ENCODE peak calls at places on chromosomes 13 and 19, in four cellular contexts. Q is HepG2, M is K562, Z is GM12878. R is an unnamed sample.
A peak's percentile ranks its signal among the peaks of the same experiment; 100 is the strongest.

GRCh38 chr19:19774354-19775033 is 41.6 kb upstream of the ZNF14 start:
- DNase-seq in Q (no peak), M (no peak), Z (no peak), R (no peak)

GRCh38 chr13:75421133-75421532 is 60.8 kb downstream of the TBC1D4 start:
- DNase-seq in Q (no peak), M (no peak), Z (no peak), R (no peak)

GRCh38 chr13:80962855-80963254 is 621.9 kb upstream of the SPRY2 start:
- DNase-seq in Q (no peak), M (no peak), Z (no peak), R (no peak)

GRCh38 chr13:109630281-109630680 is 156.1 kb downstream of the IRS2 start:
- DNase-seq in Q (no peak), M (no peak), Z (no peak), R (no peak)

GRCh38 chr19:11064831-11065303 is 24.4 kb upstream of the LDLR start:
- DNase-seq in Q (no peak), M (peak; percentile 56), Z (no peak), R (peak; percentile 36)

GRCh38 chr13:30453727-30454126 is 12.0 kb downstream of the HMGB1 start:
- DNase-seq in Q (no peak), M (no peak), Z (no peak), R (no peak)

GRCh38 chr13:102405499-102406079 is 3.7 kb upstream of the FGF14 start:
- DNase-seq in Q (no peak), M (no peak), Z (no peak), R (peak; percentile 24)

GRCh38 chr13:91278888-91279287 is 68.6 kb upstream of the MIR17HG start:
- DNase-seq in Q (no peak), M (no peak), Z (no peak), R (no peak)

GRCh38 chr13:109842521-109842920 is 56.1 kb upstream of the IRS2 start:
- DNase-seq in Q (no peak), M (no peak), Z (no peak), R (no peak)

GRCh38 chr13:27797228-27797624 is 4.9 kb downstream of the GSX1 start:
- DNase-seq in Q (no peak), M (no peak), Z (no peak), R (peak; percentile 78)

GRCh38 chr19:18340990-18341868 is 831 bp downstream of the PGPEP1 start:
- DNase-seq in Q (peak; percentile 52), M (peak; percentile 84), Z (no peak), R (peak; percentile 55)

GRCh38 chr19:19540707-19541515 is 2.8 kb downstream of the CILP2 start:
- DNase-seq in Q (no peak), M (peak; percentile 94), Z (no peak), R (peak; percentile 98)

GRCh38 chr19:13164370-13165090 is 14.3 kb downstream of the IER2 start:
- DNase-seq in Q (peak; percentile 89), M (peak; percentile 23), Z (no peak), R (peak; percentile 91)

GRCh38 chr19:13623686-13624405 is 117.6 kb upstream of the CACNA1A start:
- DNase-seq in Q (no peak), M (no peak), Z (no peak), R (peak; percentile 14)

GRCh38 chr13:79270859-79271258 is 135.2 kb downstream of the RBM26 start:
- DNase-seq in Q (no peak), M (no peak), Z (no peak), R (no peak)

GRCh38 chr13:30364876-30365275 is 57.4 kb upstream of the UBE2L5 start:
- DNase-seq in Q (no peak), M (no peak), Z (no peak), R (no peak)

GRCh38 chr13:65656740-65657329 is 1573.3 kb downstream of the PCDH9 start:
- DNase-seq in Q (no peak), M (no peak), Z (no peak), R (no peak)

GRCh38 chr13:44172411-44172810 is 201.2 kb upstream of the SERP2 start:
- DNase-seq in Q (no peak), M (no peak), Z (no peak), R (no peak)

GRCh38 chr13:97120976-97121375 is 101.2 kb upstream of the MBNL2 start:
- DNase-seq in Q (no peak), M (no peak), Z (no peak), R (no peak)

GRCh38 chr19:14149509-14149994 is 13.2 kb upstream of the ASF1B start:
- DNase-seq in Q (no peak), M (no peak), Z (no peak), R (no peak)

GRCh38 chr19:3404324-3405260 is 38.2 kb downstream of the NFIC start:
- DNase-seq in Q (no peak), M (no peak), Z (no peak), R (no peak)

GRCh38 chr19:28456264-28456663 is 756.7 kb downstream of the UQCRFS1 start:
- DNase-seq in Q (no peak), M (no peak), Z (no peak), R (peak; percentile 16)

GRCh38 chr13:105972306-105972721 is 563.1 kb downstream of the EFNB2 start:
- DNase-seq in Q (no peak), M (no peak), Z (no peak), R (no peak)

GRCh38 chr13:26342898-26343297 is 89.0 kb downstream of the CDK8 start:
- DNase-seq in Q (no peak), M (no peak), Z (no peak), R (no peak)

GRCh38 chr19:4597278-4597974 is 37.9 kb upstream of the SEMA6B start:
- DNase-seq in Q (no peak), M (no peak), Z (no peak), R (peak; percentile 86)

GRCh38 chr19:14107581-14108461 is 9.7 kb downstream of the PRKACA start:
- DNase-seq in Q (no peak), M (no peak), Z (no peak), R (no peak)

GRCh38 chr13:45325806-45326205 is 15.2 kb downstream of the TPT1 start:
- DNase-seq in Q (peak; percentile 62), M (no peak), Z (no peak), R (no peak)

GRCh38 chr13:97285221-97285955 is 63.3 kb downstream of the MBNL2 start:
- DNase-seq in Q (no peak), M (no peak), Z (no peak), R (no peak)

DNA sequence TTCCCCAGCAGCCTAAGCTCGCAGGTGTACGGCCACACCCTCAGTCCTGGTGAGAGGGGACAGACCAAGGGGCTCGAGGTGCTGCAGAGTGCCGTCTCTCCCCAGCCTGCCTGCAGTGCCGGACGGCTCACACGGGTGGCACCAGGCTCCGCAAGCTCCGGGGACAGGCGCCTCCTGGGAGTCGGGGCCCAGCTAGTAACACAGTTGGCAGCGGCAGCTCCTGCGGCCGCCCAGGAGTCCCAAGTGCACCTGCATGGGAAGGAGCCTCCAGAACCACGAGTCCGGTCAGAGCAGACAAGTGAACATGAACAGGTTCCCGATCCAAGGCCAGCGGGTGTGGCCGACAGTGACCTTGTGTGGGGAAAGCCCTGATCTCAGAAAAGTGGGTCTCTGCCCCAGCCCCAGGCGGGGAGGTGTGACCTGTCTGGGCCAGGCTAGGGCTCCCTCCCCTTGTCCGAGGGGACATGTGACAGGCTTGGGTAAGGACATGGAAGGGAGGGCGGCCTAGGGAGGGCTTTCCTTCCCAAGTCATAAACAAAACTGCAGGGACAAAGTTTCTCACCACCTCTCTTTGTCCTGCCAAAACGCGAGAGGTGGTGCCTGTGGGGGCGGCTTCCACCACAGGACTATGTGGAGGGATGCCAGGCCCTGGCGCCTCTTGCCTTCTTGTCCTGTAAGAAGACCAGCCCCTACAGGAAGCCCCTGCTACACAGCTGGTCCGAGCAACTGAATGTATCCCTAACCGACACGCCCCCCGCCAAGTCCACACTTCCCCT is 46.5 kb downstream of the MLLT1 start:
- DNase-seq in Q (no peak), M (no peak), Z (no peak), R (no peak)
- TF ChIP-seq TCF7 in Q (no peak), M (no peak), Z (no peak), R (no peak)

DNA sequence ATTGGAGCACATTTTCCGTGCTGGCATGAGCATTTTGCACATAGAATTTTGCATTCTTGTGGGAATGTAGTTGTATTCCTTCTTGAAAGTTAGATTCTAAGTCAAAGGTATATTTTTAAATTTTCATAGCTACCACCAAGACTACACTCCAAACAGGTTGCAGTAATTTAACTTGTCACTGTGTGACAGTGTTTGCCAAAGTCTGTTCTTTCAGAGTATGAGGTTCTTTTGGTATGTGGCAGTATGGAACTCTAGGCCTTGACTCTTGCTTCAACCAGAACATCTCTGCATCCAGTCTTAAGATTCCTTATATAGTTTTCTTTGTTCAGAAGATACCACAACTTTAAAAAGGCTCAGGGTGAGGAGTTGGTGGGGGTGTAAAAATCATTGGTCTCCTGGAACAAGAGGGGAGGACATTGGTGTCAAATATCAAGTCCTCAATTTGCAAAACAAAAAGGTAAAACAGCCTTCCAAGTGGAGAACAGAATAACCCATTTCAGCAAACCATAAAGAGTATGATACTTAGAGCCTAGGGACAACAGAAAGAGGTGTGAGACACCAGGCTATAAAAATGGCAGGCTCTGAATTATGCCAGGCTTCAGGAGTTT is 21.0 kb upstream of the CCDC97 start:
- DNase-seq in Q (no peak), M (no peak), Z (no peak), R (no peak)
- TF ChIP-seq CTCF in Q (no peak), M (no peak), Z (no peak), R (no peak)

GRCh38 chr19:40783711-40784110 is 5.7 kb downstream of the RAB4B start:
- DNase-seq in Q (no peak), M (no peak), Z (no peak), R (no peak)
- TF ChIP-seq TCF7 in Q (no peak), M (no peak), Z (no peak), R (no peak)

GRCh38 chr19:2171349-2172145 is 7.8 kb downstream of the DOT1L start:
- DNase-seq in Q (peak; percentile 76), M (peak; percentile 51), Z (peak; percentile 90), R (peak; percentile 49)
- TF ChIP-seq CTCF in Q (peak; percentile 90), M (no peak), Z (peak; percentile 73), R (no peak)

DNA sequence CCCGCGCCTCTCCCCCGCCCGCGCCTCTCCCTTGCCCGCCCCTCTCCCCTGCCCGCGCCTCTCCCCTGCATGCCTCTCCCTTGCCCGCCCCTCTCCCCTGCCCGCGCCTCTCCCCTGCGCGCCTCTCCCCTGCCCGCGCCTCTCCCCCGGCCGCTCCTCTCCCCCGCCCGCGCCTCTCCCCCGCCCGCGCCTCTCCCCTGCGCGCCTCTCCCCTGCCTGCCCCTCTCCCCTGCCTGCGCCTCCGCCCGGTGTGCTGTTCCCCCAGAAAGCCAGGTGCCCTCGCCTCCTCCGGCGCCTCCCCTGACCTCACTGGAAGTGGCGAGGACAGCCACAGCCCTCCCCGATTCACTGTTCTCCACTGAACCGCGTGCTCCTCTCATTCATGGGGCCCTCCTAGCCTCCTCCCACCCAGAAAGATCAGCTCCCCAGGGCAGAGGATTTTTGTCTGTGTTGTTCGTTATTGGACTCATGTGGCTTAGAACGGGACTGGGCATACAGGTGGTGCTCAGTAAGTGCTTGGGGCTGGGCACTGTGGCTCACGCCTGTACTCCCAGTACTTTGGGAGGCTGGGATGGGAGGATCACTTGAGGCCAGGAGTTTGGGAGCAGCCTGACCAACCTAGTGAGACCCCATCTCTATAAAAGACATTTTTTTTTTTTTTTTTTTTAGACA is 3.6 kb downstream of the PRTN3 start:
- DNase-seq in Q (no peak), M (peak; percentile 79), Z (no peak), R (no peak)
- TF ChIP-seq TCF7 in Q (no peak), M (no peak), Z (no peak), R (no peak)

DNA sequence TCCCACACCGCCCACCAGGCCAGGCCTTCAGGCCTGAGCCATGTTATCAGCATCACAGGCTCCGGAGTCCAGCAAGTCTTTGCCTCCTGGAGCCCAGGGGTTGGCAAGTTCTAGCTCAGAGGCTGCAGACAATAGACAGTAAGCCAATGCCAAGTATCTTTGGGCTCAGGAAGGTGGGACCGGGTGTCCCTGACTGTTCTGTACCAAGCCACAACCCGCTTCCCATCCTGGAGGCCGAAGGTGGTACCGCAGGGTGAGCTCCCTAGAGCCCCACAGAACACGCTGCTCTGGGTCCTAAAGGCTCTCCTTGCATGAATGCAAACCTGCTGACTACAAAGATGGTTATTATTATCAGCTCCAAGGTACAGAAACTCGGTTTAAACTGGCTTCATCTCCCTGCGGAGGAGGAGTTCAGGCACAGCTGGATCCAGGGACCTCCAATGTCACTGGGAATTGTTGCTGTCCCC is 5.5 kb upstream of the FSTL3 start:
- DNase-seq in Q (peak; percentile 75), M (no peak), Z (no peak), R (peak; percentile 54)
- TF ChIP-seq CTCF in Q (no peak), M (no peak), Z (no peak), R (peak; percentile 12)

R was measured in WTC11.